ENCODE peak calls at places on chromosomes 3 and 15, in seven cellular contexts. K is stimulated activated naive B cell treated with anti-CD40 and anti-IgM and Interleukin-4, amounts not matched to agents 10 μg/mL and 1 μg/mL and 100 μg/mL, for 72 hours; Y is activated CD4-positive, CD25-positive, alpha-beta regulatory T cell treated with anti-CD3 and anti-CD28 coated beads, Interleukin-2, amount 50 U/mL, for 72 hours; T is stimulated activated CD4-positive, alpha-beta T cell treated with anti-CD3 and anti-CD28 coated beads, Interleukin-12 subunit alpha, Interleukin-12 subunit beta, amount 100 ng/mL, for 48 hours; O is mesenchymal stem cell; N is amniotic epithelial cell; W is GM04504. F is an unnamed sample.

GRCh38 chr3:170500995-170501394 is 82.3 kb downstream of the CLDN11 start:
- DNase-seq in T (no peak), W (no peak), N (no peak), K (no peak), O (no peak), Y (no peak), F (no peak)

GRCh38 chr15:57144448-57144847 is 226.0 kb downstream of the TCF12 start:
- DNase-seq in Y (no peak), O (no peak), N (no peak), K (no peak), W (no peak), T (no peak), F (no peak)

GRCh38 chr15:28098766-28099554 is at the start of gene OCA2:
- DNase-seq in K (no peak), T (peak), Y (peak), O (peak), N (peak), W (no peak), F (no peak)

GRCh38 chr3:325495-325894 is 128.9 kb downstream of the CHL1 start:
- DNase-seq in W (no peak), N (no peak), T (no peak), K (no peak), Y (no peak), O (no peak), F (no peak)

GRCh38 chr3:180036092-180036677 is 552 bp downstream of the PEX5L start:
- DNase-seq in K (no peak), T (no peak), O (peak), Y (no peak), W (no peak), N (no peak), F (no peak)

GRCh38 chr15:58876306-58876705 is 57.2 kb downstream of the SLTM start:
- DNase-seq in W (no peak), K (no peak), O (no peak), T (no peak), N (no peak), Y (no peak), F (no peak)

GRCh38 chr3:112132975-112133448 is at the start of gene GCSAM:
- DNase-seq in W (no peak), K (peak), O (no peak), T (peak), N (no peak), Y (peak), F (no peak)

GRCh38 chr3:10732292-10732691 is 83.7 kb upstream of the SLC6A11 start:
- DNase-seq in W (no peak), K (no peak), N (no peak), O (no peak), Y (no peak), T (no peak), F (no peak)

GRCh38 chr15:48176957-48177356 is 1.1 kb downstream of the MYEF2 start:
- DNase-seq in O (no peak), T (no peak), K (no peak), N (no peak), W (no peak), Y (no peak), F (no peak)

GRCh38 chr3:172257638-172258400 is 190.4 kb downstream of the GHSR start:
- DNase-seq in O (peak), T (no peak), W (no peak), K (no peak), N (peak), Y (no peak), F (no peak)

GRCh38 chr15:74725845-74726773 is 781 bp upstream of the CYP1A1 start:
- DNase-seq in O (peak), K (peak), Y (peak), N (no peak), W (no peak), T (peak), F (no peak)

GRCh38 chr3:126131881-126132750 is 48.2 kb upstream of the SLC41A3 start:
- DNase-seq in N (no peak), K (no peak), W (no peak), O (no peak), Y (peak), T (no peak), F (no peak)

GRCh38 chr3:63753567-63753966 is 65.5 kb upstream of the C3orf49 start:
- DNase-seq in W (no peak), O (peak), K (no peak), Y (no peak), T (no peak), N (peak), F (no peak)

GRCh38 chr3:148953094-148953493 is 38.2 kb upstream of the GYG1 start:
- DNase-seq in Y (no peak), K (no peak), N (no peak), T (no peak), W (no peak), O (no peak), F (no peak)

GRCh38 chr3:148601766-148602685 is 95.7 kb upstream of the AGTR1 start:
- DNase-seq in Y (no peak), T (no peak), O (peak), N (no peak), W (no peak), K (no peak), F (no peak)

GRCh38 chr3:170780955-170781354 is 89.0 kb downstream of the RPL22L1 start:
- DNase-seq in K (no peak), O (peak), Y (no peak), N (peak), T (no peak), W (no peak), F (no peak)

GRCh38 chr3:100277255-100277800 is 16.5 kb downstream of the TBC1D23 start:
- DNase-seq in Y (no peak), O (no peak), T (no peak), N (no peak), W (no peak), K (no peak), F (no peak)

GRCh38 chr3:144142151-144142855 is 170.7 kb downstream of the DIPK2A start:
- DNase-seq in K (no peak), Y (no peak), O (peak), T (no peak), N (peak), W (no peak), F (no peak)

GRCh38 chr3:111851511-111851954 is 7.5 kb upstream of the PHLDB2 start:
- DNase-seq in T (no peak), O (peak), W (peak), K (no peak), Y (no peak), N (peak), F (no peak)

GRCh38 chr3:142086581-142087090 is 62.7 kb downstream of the TFDP2 start:
- DNase-seq in K (no peak), Y (no peak), N (no peak), W (no peak), O (no peak), T (no peak), F (no peak)